ENCODE peak calls at places on chromosomes 12 and 14, in seven cellular contexts. N is GM23248, C is hepatocyte, P is GM23338, A is HCT116, O is MM.1S, E is PC-3. D is an unnamed sample.

GRCh38 chr12:69254046-69254445 is 14.7 kb downstream of the CPSF6 start:
- DNase-seq in N (peak; percentile 70), C (peak; percentile 41), P (peak; percentile 79), A (peak; percentile 33), O (peak; percentile 77), E (peak; percentile 65), D (peak; percentile 47)

GRCh38 chr12:111430418-111431353 is 25.0 kb downstream of the SH2B3 start:
- DNase-seq in N (no peak), C (no peak), P (no peak), A (no peak), O (peak; percentile 34), E (no peak), D (no peak)

GRCh38 chr12:110453569-110454296 is 3.6 kb upstream of the ARPC3 start:
- DNase-seq in N (no peak), C (no peak), P (no peak), A (no peak), O (no peak), E (no peak), D (no peak)

GRCh38 chr12:85325452-85325851 is 45.4 kb downstream of the ALX1 start:
- DNase-seq in N (no peak), C (no peak), P (no peak), A (no peak), O (no peak), E (no peak), D (no peak)

GRCh38 chr14:101711041-101711861 is 50.3 kb upstream of the PPP2R5C start:
- DNase-seq in N (no peak), C (no peak), P (no peak), A (no peak), O (no peak), E (no peak), D (no peak)

GRCh38 chr14:51304956-51305355 is 64.9 kb downstream of the TMX1 start:
- DNase-seq in N (peak; percentile 97), C (peak; percentile 61), P (no peak), A (no peak), O (no peak), E (peak; percentile 95), D (no peak)

GRCh38 chr12:103468837-103469236 is 26.9 kb downstream of the C12orf42 start:
- DNase-seq in N (no peak), C (no peak), P (no peak), A (no peak), O (no peak), E (no peak), D (no peak)

GRCh38 chr14:37590096-37590809 is 4.8 kb downstream of the FOXA1 start:
- DNase-seq in N (no peak), C (no peak), P (no peak), A (no peak), O (no peak), E (peak; percentile 55), D (no peak)

GRCh38 chr12:103855036-103855712 is 14.1 kb upstream of the NT5DC3 start:
- DNase-seq in N (peak; percentile 27), C (no peak), P (no peak), A (no peak), O (no peak), E (peak; percentile 46), D (no peak)

GRCh38 chr14:22179190-22179589 is 409.8 kb downstream of the DAD1 start:
- DNase-seq in N (no peak), C (no peak), P (no peak), A (no peak), O (no peak), E (peak; percentile 51), D (no peak)

GRCh38 chr12:123106640-123107359 is 44.1 kb downstream of the PITPNM2 start:
- DNase-seq in N (no peak), C (no peak), P (no peak), A (no peak), O (peak; percentile 46), E (peak; percentile 39), D (peak; percentile 61)

GRCh38 chr12:132218915-132219314 is 74.7 kb downstream of the NOC4L start:
- DNase-seq in N (no peak), C (no peak), P (peak; percentile 71), A (peak; percentile 52), O (peak; percentile 18), E (peak; percentile 64), D (peak; percentile 55)

GRCh38 chr12:120397827-120398563 is 29.0 kb upstream of the MSI1 start:
- DNase-seq in N (no peak), C (no peak), P (peak; percentile 69), A (no peak), O (no peak), E (no peak), D (no peak)

GRCh38 chr12:59357811-59358210 is 238.0 kb upstream of the SLC16A7 start:
- DNase-seq in N (no peak), C (no peak), P (peak; percentile 25), A (no peak), O (no peak), E (no peak), D (no peak)

GRCh38 chr14:22723814-22724213 is 42.7 kb upstream of the OXA1L start:
- DNase-seq in N (no peak), C (no peak), P (no peak), A (no peak), O (no peak), E (no peak), D (no peak)

GRCh38 chr14:99136401-99136800 is 135.6 kb downstream of the BCL11B start:
- DNase-seq in N (no peak), C (no peak), P (no peak), A (no peak), O (no peak), E (no peak), D (no peak)

GRCh38 chr12:41368006-41368405 is 179.9 kb downstream of the PDZRN4 start:
- DNase-seq in N (peak; percentile 14), C (no peak), P (peak; percentile 47), A (peak; percentile 7), O (peak; percentile 12), E (peak; percentile 28), D (peak; percentile 54)

GRCh38 chr12:122051231-122051876 is 27.2 kb upstream of the MLXIP start:
- DNase-seq in N (no peak), C (no peak), P (no peak), A (no peak), O (no peak), E (no peak), D (no peak)

GRCh38 chr14:106291626-106292025 is 765.2 kb downstream of the TMEM121 start:
- DNase-seq in N (no peak), C (no peak), P (no peak), A (no peak), O (no peak), E (no peak), D (no peak)
- H3K4me3 ChIP-seq in N (no peak overlapping the region), C (no peak overlapping the region), P (no peak overlapping the region), A (no peak overlapping the region), O (no peak overlapping the region), E (no peak overlapping the region), D (no peak overlapping the region)

GRCh38 chr14:89507521-89507920 is 90.5 kb upstream of the FOXN3 start:
- DNase-seq in N (peak; percentile 78), C (no peak), P (no peak), A (peak; percentile 75), O (no peak), E (peak; percentile 91), D (no peak)

GRCh38 chr14:89509891-89510290 is 92.9 kb upstream of the FOXN3 start:
- DNase-seq in N (peak; percentile 35), C (no peak), P (no peak), A (no peak), O (no peak), E (no peak), D (no peak)

GRCh38 chr14:89508863-89509262 is 91.8 kb upstream of the FOXN3 start:
- DNase-seq in N (no peak), C (no peak), P (no peak), A (no peak), O (no peak), E (no peak), D (no peak)

GRCh38 chr14:89504602-89505320 is 87.7 kb upstream of the FOXN3 start:
- DNase-seq in N (peak; percentile 86), C (no peak), P (no peak), A (no peak), O (no peak), E (peak; percentile 35), D (no peak)

GRCh38 chr14:89507926-89508460 is 91.0 kb upstream of the FOXN3 start:
- DNase-seq in N (peak; percentile 63), C (no peak), P (no peak), A (peak; percentile 38), O (no peak), E (peak; percentile 89), D (no peak)
- TF ChIP-seq EZH2phosphoT487 in N (no peak), C (no peak), P (no peak), A (no peak), O (no peak), E (no peak), D (no peak)

GRCh38 chr14:64849940-64850339 is 29.8 kb downstream of the SPTB start:
- DNase-seq in N (no peak), C (no peak), P (no peak), A (no peak), O (peak; percentile 17), E (no peak), D (no peak)
- H3K4me1 ChIP-seq in N (no peaks in the 10 kb centered on the region), C (no peaks in the 10 kb centered on the region), P (peaks cover 8% of the 10 kb centered on the region), A (peaks cover 8% of the 10 kb centered on the region), O (peaks cover 38% of the 10 kb centered on the region), E (no peaks in the 10 kb centered on the region), D (no peaks in the 10 kb centered on the region)

GRCh38 chr12:114668151-114668891 is 15.7 kb downstream of the TBX3 start:
- DNase-seq in N (peak; percentile 96), C (peak; percentile 96), P (peak; percentile 93), A (peak; percentile 61), O (peak; percentile 47), E (peak; percentile 98), D (no peak)

GRCh38 chr12:114666746-114667668 is 17.0 kb downstream of the TBX3 start:
- DNase-seq in N (no peak), C (peak; percentile 46), P (peak; percentile 67), A (no peak), O (no peak), E (peak; percentile 34), D (no peak)

GRCh38 chr12:114669501-114670256 is 14.3 kb downstream of the TBX3 start:
- DNase-seq in N (peak; percentile 89), C (peak; percentile 89), P (peak; percentile 77), A (no peak), O (no peak), E (peak; percentile 81), D (no peak)

GRCh38 chr12:114668905-114669304 is 15.1 kb downstream of the TBX3 start:
- DNase-seq in N (peak; percentile 40), C (peak; percentile 63), P (peak; percentile 55), A (no peak), O (no peak), E (peak; percentile 39), D (no peak)

GRCh38 chr12:114667669-114668150 is 16.3 kb downstream of the TBX3 start:
- DNase-seq in N (no peak), C (no peak), P (no peak), A (no peak), O (no peak), E (no peak), D (no peak)
- H3K4me3 ChIP-seq in N (peak overlapping the region; percentile 71), C (no peak overlapping the region), P (peak overlapping the region; percentile 53), A (peak overlapping the region; percentile 35), O (no peak overlapping the region), E (peak overlapping the region; percentile 65), D (no peak overlapping the region)